ENCODE peak calls at places on chromosomes 3 and 15, in ten cellular contexts. U is tibial artery; W is GM23248; C is A549; Z is H1; V is breast epithelium; S is cardiac muscle cell; J is right cardiac atrium; F is CD8-positive, alpha-beta memory T cell; R is psoas muscle. O is an unnamed sample.
A peak's percentile ranks its signal among the peaks of the same experiment; 100 is the strongest.

GRCh38 chr3:29302619-29303018 is 21.7 kb downstream of the RBMS3 start:
- DNase-seq in U (no peak), W (no peak), C (no peak), Z (no peak), V (no peak), S (no peak), J (no peak), F (no peak), R (no peak), O (no peak)

GRCh38 chr15:68252925-68253534 is 23.5 kb upstream of the CLN6 start:
- DNase-seq in U (peak; percentile 44), W (peak; percentile 87), C (peak; percentile 82), Z (no peak), V (no peak), S (peak; percentile 75), J (no peak), F (no peak), R (no peak), O (no peak)

GRCh38 chr3:50609071-50609742 is 2.4 kb downstream of the CISH start:
- DNase-seq in U (no peak), W (no peak), C (no peak), Z (no peak), V (no peak), S (no peak), J (peak; percentile 16), F (no peak), R (peak; percentile 34), O (no peak)

GRCh38 chr15:67968564-67969440 is 85.3 kb upstream of the PIAS1 start:
- DNase-seq in U (no peak), W (no peak), C (no peak), Z (no peak), V (no peak), S (no peak), J (no peak), F (no peak), R (no peak), O (no peak)

GRCh38 chr3:156606729-156607128 is 51.8 kb upstream of the SSR3 start:
- DNase-seq in U (no peak), W (peak; percentile 28), C (no peak), Z (no peak), V (no peak), S (no peak), J (no peak), F (no peak), R (no peak), O (no peak)

GRCh38 chr3:12993022-12993622 is 80.1 kb downstream of the IQSEC1 start:
- DNase-seq in U (no peak), W (peak; percentile 35), C (peak; percentile 37), Z (peak; percentile 36), V (no peak), S (peak; percentile 83), J (peak; percentile 72), F (no peak), R (peak; percentile 46), O (no peak)

GRCh38 chr3:125141596-125142417 is 70.7 kb downstream of the SLC12A8 start:
- DNase-seq in U (peak; percentile 56), W (peak; percentile 69), C (no peak), Z (no peak), V (no peak), S (peak; percentile 33), J (peak; percentile 92), F (peak; percentile 42), R (peak; percentile 79), O (peak; percentile 70)

GRCh38 chr3:122688996-122689395 is 8.4 kb downstream of the PARP14 start:
- DNase-seq in U (no peak), W (peak; percentile 10), C (no peak), Z (no peak), V (no peak), S (no peak), J (no peak), F (no peak), R (no peak), O (no peak)

GRCh38 chr15:29859981-29860745 is 37.9 kb upstream of the TJP1 start:
- DNase-seq in U (no peak), W (peak; percentile 88), C (no peak), Z (no peak), V (no peak), S (no peak), J (no peak), F (no peak), R (no peak), O (no peak)

GRCh38 chr3:161314836-161315391 is 56.4 kb downstream of the SPTSSB start:
- DNase-seq in U (no peak), W (peak; percentile 6), C (no peak), Z (no peak), V (no peak), S (no peak), J (no peak), F (no peak), R (no peak), O (no peak)

GRCh38 chr3:159806412-159806811 is 182.2 kb upstream of the IL12A start:
- DNase-seq in U (no peak), W (no peak), C (no peak), Z (no peak), V (no peak), S (no peak), J (peak; percentile 77), F (no peak), R (peak; percentile 77), O (no peak)

GRCh38 chr3:42159706-42160472 is 68.7 kb downstream of the TRAK1 start:
- DNase-seq in U (peak; percentile 42), W (peak; percentile 29), C (peak; percentile 81), Z (peak; percentile 82), V (peak; percentile 65), S (peak; percentile 89), J (peak; percentile 78), F (no peak), R (peak; percentile 50), O (no peak)

GRCh38 chr3:44762170-44762677 is 630 bp downstream of the KIF15 start:
- DNase-seq in U (no peak), W (peak; percentile 33), C (no peak), Z (no peak), V (no peak), S (no peak), J (no peak), F (no peak), R (no peak), O (no peak)

GRCh38 chr15:82044373-82045178 is 1.2 kb downstream of the MEX3B start:
- DNase-seq in U (peak; percentile 55), W (peak; percentile 79), C (peak; percentile 27), Z (no peak), V (peak; percentile 23), S (peak; percentile 47), J (peak; percentile 79), F (peak; percentile 6), R (peak; percentile 57), O (no peak)

GRCh38 chr3:39752019-39752637 is 57.3 kb upstream of the MYRIP start:
- DNase-seq in U (no peak), W (no peak), C (no peak), Z (no peak), V (no peak), S (no peak), J (no peak), F (no peak), R (no peak), O (peak; percentile 63)

GRCh38 chr3:106826861-106827311 is 550.4 kb upstream of the CCDC54 start:
- DNase-seq in U (no peak), W (no peak), C (no peak), Z (no peak), V (no peak), S (no peak), J (no peak), F (no peak), R (no peak), O (no peak)
- H3K4me1 ChIP-seq in U (no peaks in the 10 kb centered on the region), W (peaks cover 42% of the 10 kb centered on the region), C (no peaks in the 10 kb centered on the region), Z (peaks cover 29% of the 10 kb centered on the region), V (no peaks in the 10 kb centered on the region), S (no peaks in the 10 kb centered on the region), J (no peaks in the 10 kb centered on the region), F (no peaks in the 10 kb centered on the region), R (no peaks in the 10 kb centered on the region), O (no peaks in the 10 kb centered on the region)

DNA sequence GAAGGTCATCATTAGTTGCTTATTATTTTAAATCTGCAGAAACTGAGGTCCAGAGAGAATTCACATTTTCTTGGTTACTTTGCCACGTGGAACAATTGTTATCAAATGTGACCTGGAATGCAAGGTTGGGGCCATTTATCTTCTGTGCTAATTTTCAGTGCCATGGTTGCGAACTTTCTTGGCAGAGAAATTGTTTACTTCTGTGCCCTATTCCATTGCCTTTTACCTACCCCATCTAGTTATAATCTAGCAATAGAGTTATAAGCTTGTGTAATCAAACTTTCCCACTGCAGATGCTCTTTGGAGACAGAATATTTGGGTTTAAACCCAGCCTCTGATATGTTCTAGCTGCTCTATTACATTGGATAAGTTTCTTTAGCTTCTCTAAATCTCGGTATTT is 242.9 kb downstream of the LPP start:
- DNase-seq in U (no peak), W (no peak), C (no peak), Z (no peak), V (no peak), S (no peak), J (no peak), F (no peak), R (no peak), O (no peak)
- H3K4me3 ChIP-seq in U (no peak overlapping the region), W (no peak overlapping the region), C (no peak overlapping the region), Z (no peak overlapping the region), V (no peak overlapping the region), S (no peak overlapping the region), J (peak overlapping the region; percentile 20), F (peak overlapping the region; percentile 27), R (peak overlapping the region; percentile 52), O (peak overlapping the region; percentile 14)

GRCh38 chr3:114406922-114407321 is 113.1 kb downstream of the TIGIT start:
- DNase-seq in U (no peak), W (no peak), C (no peak), Z (no peak), V (no peak), S (no peak), J (no peak), F (no peak), R (no peak), O (no peak)
- H3K4me1 ChIP-seq in U (no peaks in the 10 kb centered on the region), W (peaks cover 63% of the 10 kb centered on the region), C (peaks cover 4% of the 10 kb centered on the region), Z (peaks cover 22% of the 10 kb centered on the region), V (peaks cover 3% of the 10 kb centered on the region), S (peaks cover 28% of the 10 kb centered on the region), J (peaks cover 8% of the 10 kb centered on the region), F (no peaks in the 10 kb centered on the region), R (peaks cover 80% of the 10 kb centered on the region), O (no peaks in the 10 kb centered on the region)

GRCh38 chr15:60392986-60393811 is 4.6 kb downstream of the ANXA2 start:
- DNase-seq in U (peak; percentile 84), W (peak; percentile 95), C (peak; percentile 89), Z (no peak), V (peak; percentile 84), S (no peak), J (peak; percentile 57), F (no peak), R (peak; percentile 79), O (peak; percentile 94)

GRCh38 chr15:60396560-60396963 is 1.2 kb downstream of the ANXA2 start:
- DNase-seq in U (no peak), W (peak; percentile 60), C (no peak), Z (no peak), V (no peak), S (no peak), J (no peak), F (no peak), R (no peak), O (no peak)

GRCh38 chr15:60396100-60396499 is 1.7 kb downstream of the ANXA2 start:
- DNase-seq in U (no peak), W (peak; percentile 75), C (no peak), Z (no peak), V (peak; percentile 61), S (no peak), J (no peak), F (no peak), R (no peak), O (no peak)

GRCh38 chr15:60396964-60397771 is 618 bp downstream of the ANXA2 start:
- DNase-seq in U (peak; percentile 81), W (peak; percentile 95), C (peak; percentile 69), Z (no peak), V (peak; percentile 67), S (peak; percentile 83), J (peak; percentile 89), F (peak; percentile 45), R (peak; percentile 90), O (peak; percentile 55)

GRCh38 chr15:60395276-60396011 is 2.3 kb downstream of the ANXA2 start:
- DNase-seq in U (no peak), W (peak; percentile 69), C (no peak), Z (no peak), V (no peak), S (no peak), J (no peak), F (no peak), R (no peak), O (no peak)
- H3K4me3 ChIP-seq in U (peak overlapping the region; percentile 96), W (peak overlapping the region; percentile 95), C (peak overlapping the region; percentile 88), Z (no peak overlapping the region), V (peak overlapping the region; percentile 91), S (no peak overlapping the region), J (no peak overlapping the region), F (no peak overlapping the region), R (peak overlapping the region; percentile 80), O (no peak overlapping the region)